ENCODE peak calls at places on chromosome 14, in ten cellular contexts. K is NCI-H1092; A is PC-3; W is activated CD4-positive, alpha-beta T cell treated with anti-CD3 and anti-CD28 coated beads, Interleukin-2, amount 10 ng/mL, durations not matched to agents 7 days and 5 days; Z is MV-4-11; R is heart right ventricle; S is T-helper 2 cell; N is ovary; X is epithelial cell of prostate; U is HEK293T. T is an unnamed sample.

GRCh38 chr14:67919259-67919658 is 99.7 kb downstream of the RAD51B start:
- DNase-seq in K (no peak), A (no peak), W (no peak), Z (no peak), R (no peak), S (no peak), N (no peak), X (no peak), U (no peak), T (no peak)

GRCh38 chr14:101774814-101775213 is 13.3 kb downstream of the PPP2R5C start:
- DNase-seq in K (no peak), A (no peak), W (no peak), Z (no peak), R (no peak), S (no peak), N (no peak), X (no peak), U (no peak), T (no peak)

GRCh38 chr14:35808076-35808657 is 928 bp downstream of the RALGAPA1 start:
- DNase-seq in K (no peak), A (peak), W (no peak), Z (no peak), R (no peak), S (peak), N (no peak), X (no peak), U (peak), T (no peak)

GRCh38 chr14:76964695-76965094 is 63.8 kb downstream of the IRF2BPL start:
- DNase-seq in K (no peak), A (no peak), W (no peak), Z (no peak), R (no peak), S (no peak), N (no peak), X (no peak), U (no peak), T (no peak)

GRCh38 chr14:99452968-99453367 is 27.7 kb downstream of the SETD3 start:
- DNase-seq in K (no peak), A (no peak), W (no peak), Z (no peak), R (no peak), S (no peak), N (no peak), X (no peak), U (no peak), T (no peak)

GRCh38 chr14:99318091-99318958 is 46.3 kb upstream of the BCL11B start:
- DNase-seq in K (no peak), A (no peak), W (no peak), Z (no peak), R (no peak), S (no peak), N (no peak), X (no peak), U (no peak), T (no peak)

GRCh38 chr14:67765192-67765834 is 51.1 kb downstream of the ZFYVE26 start:
- DNase-seq in K (no peak), A (peak), W (no peak), Z (no peak), R (no peak), S (no peak), N (no peak), X (peak), U (no peak), T (no peak)

GRCh38 chr14:90405101-90405500 is 8.3 kb downstream of the CALM1 start:
- DNase-seq in K (no peak), A (no peak), W (no peak), Z (no peak), R (no peak), S (no peak), N (no peak), X (no peak), U (no peak), T (no peak)

GRCh38 chr14:25237845-25238244 is 187.9 kb upstream of the STXBP6 start:
- DNase-seq in K (peak), A (no peak), W (no peak), Z (no peak), R (no peak), S (no peak), N (no peak), X (no peak), U (peak), T (no peak)

GRCh38 chr14:104405566-104406226 is 173.9 kb upstream of the C14orf180 start:
- DNase-seq in K (no peak), A (no peak), W (no peak), Z (no peak), R (no peak), S (no peak), N (no peak), X (no peak), U (no peak), T (no peak)

GRCh38 chr14:52910597-52910996 is 40.3 kb downstream of the FERMT2 start:
- DNase-seq in K (no peak), A (no peak), W (no peak), Z (no peak), R (no peak), S (no peak), N (no peak), X (no peak), U (no peak), T (no peak)

GRCh38 chr14:94539181-94539580 is 22.1 kb upstream of the SERPINA4 start:
- DNase-seq in K (no peak), A (no peak), W (no peak), Z (no peak), R (no peak), S (no peak), N (no peak), X (no peak), U (no peak), T (no peak)

GRCh38 chr14:70237710-70238109 is 49.0 kb upstream of the SLC8A3 start:
- DNase-seq in K (no peak), A (no peak), W (no peak), Z (no peak), R (no peak), S (no peak), N (no peak), X (no peak), U (no peak), T (no peak)

GRCh38 chr14:30559638-30560071 is 697 bp downstream of the G2E3 start:
- DNase-seq in K (peak), A (peak), W (peak), Z (no peak), R (no peak), S (no peak), N (no peak), X (no peak), U (peak), T (no peak)

GRCh38 chr14:52844262-52845060 is 53.1 kb upstream of the GNPNAT1 start:
- DNase-seq in K (no peak), A (no peak), W (no peak), Z (peak), R (peak), S (no peak), N (peak), X (no peak), U (no peak), T (no peak)

GRCh38 chr14:100573009-100573756 is 14.0 kb downstream of the BEGAIN start:
- DNase-seq in K (no peak), A (no peak), W (no peak), Z (no peak), R (no peak), S (no peak), N (no peak), X (no peak), U (no peak), T (no peak)

GRCh38 chr14:103491691-103492090 is 30.9 kb downstream of the CKB start:
- DNase-seq in K (no peak), A (no peak), W (no peak), Z (no peak), R (no peak), S (no peak), N (no peak), X (no peak), U (no peak), T (no peak)

GRCh38 chr14:75715926-75716780 is 55.1 kb downstream of the TTLL5 start:
- DNase-seq in K (no peak), A (peak), W (no peak), Z (no peak), R (no peak), S (no peak), N (no peak), X (no peak), U (no peak), T (no peak)

GRCh38 chr14:66649515-66649914 is 141.6 kb downstream of the GPHN start:
- DNase-seq in K (no peak), A (no peak), W (no peak), Z (no peak), R (no peak), S (no peak), N (no peak), X (no peak), U (no peak), T (no peak)

GRCh38 chr14:45262637-45263036 is 9.6 kb upstream of the MIS18BP1 start:
- DNase-seq in K (no peak), A (peak), W (no peak), Z (no peak), R (no peak), S (no peak), N (no peak), X (no peak), U (no peak), T (no peak)

GRCh38 chr14:105467249-105467941 is 7.2 kb upstream of the CRIP2 start:
- DNase-seq in K (no peak), A (no peak), W (no peak), Z (no peak), R (peak), S (no peak), N (no peak), X (no peak), U (no peak), T (no peak)

GRCh38 chr14:100532154-100532915 is 54.9 kb downstream of the BEGAIN start:
- DNase-seq in K (no peak), A (no peak), W (peak), Z (peak), R (no peak), S (no peak), N (peak), X (no peak), U (no peak), T (no peak)

GRCh38 chr14:105343194-105343593 is 28.6 kb downstream of the PACS2 start:
- DNase-seq in K (no peak), A (no peak), W (no peak), Z (peak), R (no peak), S (no peak), N (no peak), X (no peak), U (no peak), T (no peak)

GRCh38 chr14:65250162-65250495 is 147.8 kb upstream of the MAX start:
- DNase-seq in K (no peak), A (no peak), W (no peak), Z (no peak), R (no peak), S (no peak), N (no peak), X (no peak), U (no peak), T (no peak)

GRCh38 chr14:37697489-37698121 is 102.2 kb downstream of the TTC6 start:
- DNase-seq in K (no peak), A (peak), W (no peak), Z (no peak), R (no peak), S (no peak), N (no peak), X (no peak), U (no peak), T (peak)

GRCh38 chr14:105332352-105332874 is 17.9 kb downstream of the PACS2 start:
- DNase-seq in K (no peak), A (no peak), W (no peak), Z (no peak), R (no peak), S (no peak), N (no peak), X (no peak), U (no peak), T (no peak)

GRCh38 chr14:70887207-70888150 is 19.8 kb upstream of the PCNX1 start:
- DNase-seq in K (no peak), A (no peak), W (no peak), Z (peak), R (no peak), S (no peak), N (no peak), X (no peak), U (no peak), T (no peak)

GRCh38 chr14:21526672-21527319 is 650 bp upstream of the SALL2 start:
- DNase-seq in K (peak), A (no peak), W (no peak), Z (no peak), R (no peak), S (no peak), N (no peak), X (no peak), U (no peak), T (no peak)

GRCh38 chr14:72975776-72976175 is 49.5 kb downstream of the DCAF4 start:
- DNase-seq in K (no peak), A (peak), W (peak), Z (no peak), R (no peak), S (no peak), N (no peak), X (no peak), U (no peak), T (no peak)

GRCh38 chr14:77039285-77040058 is 11.0 kb upstream of the IRF2BPL start:
- DNase-seq in K (no peak), A (no peak), W (no peak), Z (no peak), R (no peak), S (no peak), N (no peak), X (no peak), U (no peak), T (no peak)

GRCh38 chr14:99029150-99029915 is 242.7 kb downstream of the BCL11B start:
- DNase-seq in K (no peak), A (no peak), W (no peak), Z (no peak), R (no peak), S (no peak), N (no peak), X (no peak), U (no peak), T (no peak)

GRCh38 chr14:101761881-101762529 is 496 bp downstream of the PPP2R5C start:
- DNase-seq in K (peak), A (peak), W (peak), Z (no peak), R (peak), S (peak), N (peak), X (no peak), U (peak), T (no peak)

GRCh38 chr14:34098045-34098984 is 147.4 kb upstream of the EGLN3 start:
- DNase-seq in K (no peak), A (peak), W (peak), Z (no peak), R (no peak), S (no peak), N (peak), X (no peak), U (peak), T (peak)

GRCh38 chr14:99325016-99325415 is 53.0 kb upstream of the BCL11B start:
- DNase-seq in K (no peak), A (no peak), W (no peak), Z (no peak), R (no peak), S (no peak), N (no peak), X (no peak), U (no peak), T (no peak)

GRCh38 chr14:60250318-60251035 is 1.5 kb downstream of the PPM1A start:
- DNase-seq in K (no peak), A (peak), W (no peak), Z (no peak), R (no peak), S (no peak), N (no peak), X (no peak), U (peak), T (no peak)

GRCh38 chr14:97723834-97724770 is 926.9 kb downstream of the VRK1 start:
- DNase-seq in K (no peak), A (no peak), W (peak), Z (no peak), R (no peak), S (peak), N (no peak), X (no peak), U (no peak), T (no peak)

GRCh38 chr14:103763730-103764488 is 48.3 kb downstream of the ZFYVE21 start:
- DNase-seq in K (no peak), A (no peak), W (no peak), Z (peak), R (no peak), S (no peak), N (no peak), X (no peak), U (no peak), T (no peak)

GRCh38 chr14:93940437-93940836 is 13.3 kb downstream of the FAM181A start:
- DNase-seq in K (no peak), A (no peak), W (no peak), Z (peak), R (no peak), S (no peak), N (no peak), X (no peak), U (no peak), T (no peak)

GRCh38 chr14:95394981-95395737 is 75.5 kb upstream of the CLMN start:
- DNase-seq in K (no peak), A (no peak), W (no peak), Z (no peak), R (no peak), S (no peak), N (no peak), X (peak), U (no peak), T (no peak)

GRCh38 chr14:48747683-48748082 is 838.5 kb downstream of the RPS29 start:
- DNase-seq in K (no peak), A (no peak), W (no peak), Z (no peak), R (no peak), S (no peak), N (no peak), X (no peak), U (no peak), T (no peak)